ENCODE peak calls at places on chromosome 12, in eight cellular contexts. Y is ACHN; R is hippocampal formation; O is SJSA1; V is iPS DF 6.9; G is activated T-helper 1 cell treated with anti-CD3 and anti-CD28 coated beads, Interleukin-12 subunit alpha, Interleukin-12 subunit beta, Interleukin-2, Interleukin-4 antibody, amounts not matched to agents 30 ng/mL and 10 ng/mL and 1 ng/mL, durations not matched to agents 14 hours and 24 hours and 36 hours; X is midbrain; Z is stimulated activated CD8-positive, alpha-beta memory T cell treated with anti-CD3 and anti-CD28 coated beads, Interleukin-15, amount 100 ng/mL, for 24 hours. H is an unnamed sample.

GRCh38 chr12:97404549-97404948 is 58.1 kb upstream of the RMST start:
- DNase-seq in V (peak), R (peak), O (peak), Y (peak), Z (no peak), G (no peak), X (peak), H (no peak)

GRCh38 chr12:113299619-113300237 is 35.2 kb downstream of the SLC8B1 start:
- DNase-seq in Z (no peak), X (no peak), R (no peak), O (peak), G (no peak), Y (peak), V (peak), H (peak)

GRCh38 chr12:52865090-52865944 is 16.5 kb upstream of the KRT78 start:
- DNase-seq in O (peak), Y (peak), G (no peak), Z (no peak), X (peak), R (peak), V (peak), H (peak)

GRCh38 chr12:132907216-132907615 is 19.8 kb upstream of the CHFR start:
- DNase-seq in G (no peak), R (no peak), Z (no peak), Y (no peak), X (no peak), O (no peak), V (no peak), H (no peak)

GRCh38 chr12:66550626-66551025 is 128.2 kb downstream of the GRIP1 start:
- DNase-seq in Z (no peak), O (no peak), G (no peak), X (no peak), Y (no peak), V (no peak), R (no peak), H (no peak)

GRCh38 chr12:49121047-49121696 is 10.0 kb downstream of the TUBA1B start:
- DNase-seq in Z (no peak), Y (peak), R (peak), G (no peak), O (peak), V (no peak), X (peak), H (no peak)

GRCh38 chr12:124375789-124376175 is 80.9 kb downstream of the RFLNA start:
- DNase-seq in O (no peak), V (no peak), Y (no peak), Z (no peak), G (no peak), R (no peak), X (no peak), H (no peak)

GRCh38 chr12:115354007-115354452 is 670.1 kb upstream of the TBX3 start:
- DNase-seq in O (peak), R (no peak), Z (no peak), G (no peak), V (no peak), X (no peak), Y (peak), H (peak)

GRCh38 chr12:131636940-131637750 is 73.7 kb upstream of the SFSWAP start:
- DNase-seq in O (no peak), V (no peak), Z (no peak), Y (no peak), X (no peak), R (no peak), G (no peak), H (no peak)

GRCh38 chr12:46218509-46219095 is 50.2 kb downstream of the SLC38A1 start:
- DNase-seq in G (no peak), Y (no peak), V (no peak), Z (no peak), X (no peak), R (no peak), O (no peak), H (no peak)

GRCh38 chr12:68794653-68795253 is 13.2 kb upstream of the MDM2 start:
- DNase-seq in Z (no peak), V (no peak), O (no peak), Y (peak), G (no peak), X (no peak), R (no peak), H (no peak)

GRCh38 chr12:64681200-64682052 is 71.1 kb downstream of the RASSF3 start:
- DNase-seq in Z (no peak), X (no peak), V (no peak), R (no peak), O (no peak), G (no peak), Y (no peak), H (no peak)

GRCh38 chr12:503111-503761 is 43.5 kb downstream of the B4GALNT3 start:
- DNase-seq in V (no peak), R (no peak), Y (no peak), G (no peak), O (no peak), X (no peak), Z (no peak), H (no peak)

GRCh38 chr12:14394317-14395058 is 29.0 kb downstream of the ATF7IP start:
- DNase-seq in Y (peak), V (peak), R (peak), G (peak), X (peak), O (peak), Z (no peak), H (no peak)

GRCh38 chr12:5000204-5000603 is 43.5 kb upstream of the KCNA5 start:
- DNase-seq in R (no peak), Y (peak), X (no peak), G (no peak), Z (no peak), V (no peak), O (no peak), H (no peak)

GRCh38 chr12:86513206-86513605 is 257.0 kb upstream of the MGAT4C start:
- DNase-seq in G (no peak), X (no peak), O (no peak), Y (no peak), Z (no peak), R (no peak), V (no peak), H (no peak)

GRCh38 chr12:94875525-94875924 is 128.0 kb downstream of the NDUFA12 start:
- DNase-seq in Y (peak), X (no peak), V (no peak), O (no peak), Z (no peak), R (no peak), G (no peak), H (no peak)